ENCODE peak calls at places on chromosomes 6 and 20, in six cellular contexts. I, K, F, M, Z and U are unnamed samples.

GRCh38 chr20:17542993-17543412 is 11.8 kb upstream of the BFSP1 start:
- DNase-seq in I (no peak), K (no peak), F (no peak), M (no peak), Z (peak; percentile 89), U (no peak)

GRCh38 chr6:21496275-21496674 is 97.3 kb upstream of the SOX4 start:
- DNase-seq in I (no peak), K (no peak), F (no peak), M (no peak), Z (no peak), U (no peak)

GRCh38 chr6:112780498-112781096 is 433.5 kb downstream of the RFPL4B start:
- DNase-seq in I (peak; percentile 54), K (peak; percentile 73), F (peak; percentile 39), M (peak; percentile 25), Z (peak; percentile 84), U (peak; percentile 61)

GRCh38 chr6:114024746-114025145 is 53.8 kb upstream of the HDAC2 start:
- DNase-seq in I (no peak), K (no peak), F (no peak), M (no peak), Z (no peak), U (no peak)

GRCh38 chr20:62684986-62685385 is 23.6 kb upstream of the NTSR1 start:
- DNase-seq in I (no peak), K (no peak), F (no peak), M (no peak), Z (no peak), U (no peak)

GRCh38 chr6:42820509-42821340 is 38.9 kb downstream of the BICRAL start:
- DNase-seq in I (no peak), K (no peak), F (peak; percentile 45), M (no peak), Z (peak; percentile 46), U (no peak)

GRCh38 chr20:14687317-14687716 is 349.9 kb upstream of the FLRT3 start:
- DNase-seq in I (no peak), K (no peak), F (no peak), M (no peak), Z (peak; percentile 44), U (no peak)

GRCh38 chr6:42970859-42971612 is 7.9 kb downstream of the PEX6 start:
- DNase-seq in I (no peak), K (no peak), F (no peak), M (no peak), Z (peak; percentile 50), U (no peak)

GRCh38 chr6:37765182-37765780 is 54.2 kb upstream of the ZFAND3 start:
- DNase-seq in I (no peak), K (peak; percentile 50), F (no peak), M (no peak), Z (no peak), U (peak; percentile 62)

GRCh38 chr6:72946766-72947165 is 278.5 kb downstream of the KHDC1L start:
- DNase-seq in I (no peak), K (no peak), F (no peak), M (no peak), Z (peak; percentile 69), U (no peak)

GRCh38 chr6:39428152-39428551 is 105.7 kb upstream of the KCNK16 start:
- DNase-seq in I (no peak), K (no peak), F (no peak), M (no peak), Z (no peak), U (no peak)

GRCh38 chr6:136744889-136745288 is 47.4 kb downstream of the MAP3K5 start:
- DNase-seq in I (no peak), K (no peak), F (no peak), M (no peak), Z (no peak), U (no peak)

GRCh38 chr20:34222208-34222607 is 19.0 kb upstream of the ASIP start:
- DNase-seq in I (no peak), K (no peak), F (no peak), M (no peak), Z (peak; percentile 98), U (no peak)

GRCh38 chr6:132009175-132009574 is 58.0 kb upstream of the CCN2 start:
- DNase-seq in I (no peak), K (no peak), F (no peak), M (no peak), Z (no peak), U (no peak)

GRCh38 chr6:132007474-132008190 is 56.5 kb upstream of the CCN2 start:
- DNase-seq in I (no peak), K (no peak), F (no peak), M (no peak), Z (peak; percentile 84), U (no peak)

DNA sequence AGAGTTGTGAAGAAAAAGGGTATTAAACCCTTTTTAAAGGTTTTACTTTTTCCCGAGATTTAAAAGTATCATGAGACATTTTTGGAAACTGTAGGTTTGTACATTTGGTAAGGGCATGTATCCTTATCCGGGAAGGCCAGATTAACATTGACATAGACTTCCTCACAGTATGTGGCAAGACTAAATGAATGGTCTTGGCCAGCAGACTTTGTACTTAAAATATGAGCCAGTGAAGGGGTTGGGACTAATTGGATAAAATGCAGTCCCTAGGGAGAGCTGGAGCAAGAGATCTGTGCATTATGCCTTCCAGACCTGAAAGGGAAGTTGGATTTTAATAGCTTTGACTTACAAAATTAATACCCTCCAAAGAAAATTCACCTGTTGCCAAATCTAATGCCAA is 60.4 kb upstream of the CCN2 start:
- DNase-seq in I (no peak), K (no peak), F (no peak), M (no peak), Z (peak; percentile 45), U (no peak)
- H3K36me3 ChIP-seq in I (no peaks in the 10 kb centered on the region), K (no peaks in the 10 kb centered on the region), F (no peaks in the 10 kb centered on the region), M (no peaks in the 10 kb centered on the region), Z (no peaks in the 10 kb centered on the region), U (no peaks in the 10 kb centered on the region)

GRCh38 chr6:3140201-3140600 is 17.1 kb downstream of the TUBB2A start:
- DNase-seq in I (no peak), K (no peak), F (no peak), M (no peak), Z (no peak), U (no peak)

GRCh38 chr6:3136361-3136760 is 17.9 kb downstream of the BPHL start:
- DNase-seq in I (no peak), K (no peak), F (no peak), M (no peak), Z (no peak), U (no peak)

GRCh38 chr6:3139090-3139903 is 18.0 kb downstream of the TUBB2A start:
- DNase-seq in I (peak; percentile 75), K (peak; percentile 64), F (peak; percentile 61), M (peak; percentile 26), Z (peak; percentile 81), U (peak; percentile 90)

GRCh38 chr6:3137057-3137777 is 18.7 kb downstream of the BPHL start:
- DNase-seq in I (no peak), K (no peak), F (no peak), M (no peak), Z (no peak), U (peak; percentile 62)

GRCh38 chr6:3138341-3138740 is 19.0 kb downstream of the TUBB2A start:
- DNase-seq in I (no peak), K (no peak), F (no peak), M (no peak), Z (peak; percentile 60), U (no peak)
- H3K36me3 ChIP-seq in I (no peaks in the 10 kb centered on the region), K (peaks cover 54% of the 10 kb centered on the region), F (no peaks in the 10 kb centered on the region), M (no peaks in the 10 kb centered on the region), Z (peaks cover 4% of the 10 kb centered on the region), U (no peaks in the 10 kb centered on the region)

GRCh38 chr6:150004101-150004782 is 21.1 kb downstream of the RAET1L start:
- DNase-seq in I (no peak), K (no peak), F (no peak), M (no peak), Z (no peak), U (no peak)

GRCh38 chr6:150002710-150003109 is 22.6 kb downstream of the RAET1L start:
- DNase-seq in I (no peak), K (no peak), F (no peak), M (no peak), Z (no peak), U (no peak)

GRCh38 chr6:149999636-150000035 is 25.7 kb downstream of the RAET1L start:
- DNase-seq in I (no peak), K (no peak), F (no peak), M (no peak), Z (no peak), U (no peak)

GRCh38 chr6:150004783-150005717 is 20.3 kb downstream of the RAET1L start:
- DNase-seq in I (peak; percentile 96), K (peak; percentile 95), F (peak; percentile 94), M (peak; percentile 94), Z (peak; percentile 95), U (peak; percentile 96)

DNA sequence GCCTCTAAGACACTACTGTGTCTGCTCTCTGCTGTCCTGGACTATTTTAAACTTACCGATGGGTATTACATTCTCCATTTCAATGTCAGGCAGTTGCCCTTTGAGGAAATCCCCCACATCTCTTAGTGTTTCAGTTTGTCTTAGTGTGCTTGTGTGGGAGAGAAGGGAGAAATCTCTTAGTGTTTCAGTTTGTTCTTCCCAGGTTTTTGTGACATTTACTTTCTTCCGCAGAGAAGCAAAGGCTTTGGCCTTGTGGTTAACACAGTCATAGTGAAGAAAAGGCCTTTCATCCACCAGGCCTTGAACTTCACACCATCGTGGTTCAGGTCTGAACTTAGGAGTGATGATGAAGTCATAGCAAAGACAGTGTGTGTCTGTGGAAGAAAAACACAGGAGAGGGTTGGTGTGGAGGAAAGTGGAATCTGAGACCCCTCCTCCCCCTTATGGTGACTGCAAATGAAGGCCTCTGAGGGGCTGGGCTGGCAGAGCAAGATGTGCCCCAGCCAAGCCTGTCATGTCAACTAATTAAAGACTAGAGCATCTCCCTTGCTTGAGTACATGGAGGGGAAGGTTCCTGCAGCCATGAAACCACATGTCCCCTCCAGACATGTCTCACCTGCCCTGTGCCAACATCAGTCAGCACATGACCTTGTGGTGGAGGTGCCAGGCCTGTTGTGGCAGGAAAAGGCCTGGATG is 23.9 kb downstream of the RAET1L start:
- DNase-seq in I (no peak), K (no peak), F (no peak), M (peak; percentile 48), Z (no peak), U (no peak)
- H3K36me3 ChIP-seq in I (no peaks in the 10 kb centered on the region), K (no peaks in the 10 kb centered on the region), F (no peaks in the 10 kb centered on the region), M (no peaks in the 10 kb centered on the region), Z (no peaks in the 10 kb centered on the region), U (no peaks in the 10 kb centered on the region)

DNA sequence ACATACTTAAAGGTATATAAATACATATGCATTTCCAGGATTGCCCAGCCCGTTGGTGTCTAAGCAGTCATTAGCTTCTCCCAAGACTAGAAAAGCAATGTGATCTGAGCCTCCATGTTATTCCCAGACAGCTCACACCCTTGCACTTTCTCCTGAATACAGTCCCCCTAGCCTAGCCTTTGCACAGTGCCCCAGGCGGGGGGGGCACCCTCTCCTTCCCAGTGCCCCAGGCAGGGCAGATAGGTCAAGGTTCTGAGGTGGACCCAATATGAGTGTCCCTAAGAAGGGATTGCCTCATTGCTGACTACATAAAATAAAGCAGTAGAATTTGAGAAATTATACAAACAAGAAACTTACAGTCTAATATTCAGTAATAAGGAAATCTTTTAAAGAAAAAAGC is 15.4 kb upstream of the GNRH2 start:
- DNase-seq in I (no peak), K (no peak), F (no peak), M (no peak), Z (no peak), U (no peak)
- H3K36me3 ChIP-seq in I (peaks cover 10% of the 10 kb centered on the region), K (peaks cover 97% of the 10 kb centered on the region), F (no peaks in the 10 kb centered on the region), M (peaks cover 26% of the 10 kb centered on the region), Z (peaks cover 8% of the 10 kb centered on the region), U (no peaks in the 10 kb centered on the region)

DNA sequence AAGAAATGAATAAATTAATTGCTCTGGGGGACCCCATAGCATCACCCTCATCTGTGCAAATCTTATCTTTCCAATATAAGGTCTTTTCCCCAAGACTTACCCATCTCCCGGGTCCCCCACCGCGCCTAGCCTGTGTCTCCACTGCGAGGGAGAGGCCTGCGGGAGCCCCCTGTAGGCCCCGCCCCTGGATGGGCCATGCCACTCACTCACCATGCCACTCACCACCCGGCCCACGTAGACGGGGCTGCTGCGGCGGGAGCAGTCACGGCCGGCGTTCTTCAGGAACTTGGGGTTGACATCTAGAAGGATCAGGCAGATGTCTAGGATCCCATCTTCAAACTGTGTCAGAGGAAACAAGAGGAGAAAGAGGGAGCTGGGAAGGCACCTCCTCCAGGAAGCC is 17.3 kb downstream of the TGM2 start:
- DNase-seq in I (peak; percentile 28), K (no peak), F (no peak), M (no peak), Z (no peak), U (no peak)
- H3K36me3 ChIP-seq in I (peaks cover 12% of the 10 kb centered on the region), K (peaks cover 44% of the 10 kb centered on the region), F (peaks cover 2% of the 10 kb centered on the region), M (no peaks in the 10 kb centered on the region), Z (peaks cover 14% of the 10 kb centered on the region), U (peaks cover 37% of the 10 kb centered on the region)